ENCODE peak calls at places on chromosomes 13 and 19, in ten cellular contexts. B is NCI-H1092; P is trophoblast cell; G is activated CD4-positive, CD25-positive, alpha-beta regulatory T cell; F is heart right ventricle; Q is ACHN; U is naive B cell; D is RPMI7951; Y is substantia nigra; L is WERI-Rb-1. K is an unnamed sample.

GRCh38 chr13:79741006-79741405 is 260.1 kb downstream of the NDFIP2 start:
- DNase-seq in B (no peak), P (peak; percentile 57), G (no peak), F (peak; percentile 14), Q (peak; percentile 30), U (no peak), D (peak; percentile 58), Y (no peak), L (no peak), K (no peak)

GRCh38 chr19:33660426-33661160 is 38.8 kb downstream of the CHST8 start:
- DNase-seq in B (no peak), P (no peak), G (no peak), F (no peak), Q (no peak), U (no peak), D (peak; percentile 15), Y (no peak), L (no peak), K (no peak)

GRCh38 chr13:34419025-34419424 is 523.0 kb upstream of the NBEA start:
- DNase-seq in B (peak; percentile 73), P (no peak), G (no peak), F (no peak), Q (no peak), U (no peak), D (no peak), Y (no peak), L (no peak), K (no peak)

GRCh38 chr13:41458939-41459753 is 1.8 kb downstream of the RGCC start:
- DNase-seq in B (no peak), P (peak; percentile 72), G (peak; percentile 14), F (peak; percentile 45), Q (peak; percentile 35), U (no peak), D (no peak), Y (no peak), L (peak; percentile 7), K (no peak)

GRCh38 chr13:91962946-91963345 is 564.5 kb downstream of the GPC5 start:
- DNase-seq in B (no peak), P (no peak), G (no peak), F (no peak), Q (no peak), U (no peak), D (no peak), Y (no peak), L (no peak), K (no peak)

GRCh38 chr19:16252459-16253205 is 54.9 kb downstream of the AP1M1 start:
- DNase-seq in B (no peak), P (no peak), G (no peak), F (peak; percentile 41), Q (no peak), U (peak; percentile 57), D (no peak), Y (no peak), L (no peak), K (no peak)

GRCh38 chr13:113411216-113412023 is 41.9 kb downstream of the ADPRHL1 start:
- DNase-seq in B (no peak), P (peak; percentile 42), G (no peak), F (peak; percentile 69), Q (peak; percentile 84), U (no peak), D (peak; percentile 95), Y (no peak), L (peak; percentile 80), K (peak; percentile 93)

GRCh38 chr13:112696869-112697465 is 7.1 kb downstream of the ATP11A start:
- DNase-seq in B (no peak), P (no peak), G (no peak), F (no peak), Q (no peak), U (no peak), D (no peak), Y (no peak), L (no peak), K (no peak)

GRCh38 chr13:33763021-33763420 is 54.9 kb upstream of the RFC3 start:
- DNase-seq in B (no peak), P (no peak), G (no peak), F (no peak), Q (no peak), U (no peak), D (no peak), Y (no peak), L (no peak), K (no peak)

GRCh38 chr13:75779393-75779792 is 143.3 kb downstream of the LMO7 start:
- DNase-seq in B (no peak), P (no peak), G (no peak), F (no peak), Q (no peak), U (no peak), D (no peak), Y (no peak), L (no peak), K (no peak)

GRCh38 chr13:74755065-74755464 is 620.9 kb upstream of the KLF12 start:
- DNase-seq in B (no peak), P (no peak), G (no peak), F (no peak), Q (no peak), U (no peak), D (no peak), Y (no peak), L (no peak), K (no peak)

GRCh38 chr13:85313761-85314503 is 485.3 kb downstream of the SLITRK6 start:
- DNase-seq in B (no peak), P (peak; percentile 82), G (no peak), F (no peak), Q (peak; percentile 1), U (no peak), D (peak; percentile 79), Y (no peak), L (no peak), K (peak; percentile 56)

GRCh38 chr13:103788061-103788652 is 721.9 kb upstream of the SLC10A2 start:
- DNase-seq in B (no peak), P (no peak), G (no peak), F (peak; percentile 25), Q (peak; percentile 9), U (no peak), D (no peak), Y (no peak), L (peak; percentile 61), K (no peak)

GRCh38 chr19:46784262-46785053 is 3.9 kb downstream of the SLC1A5 start:
- DNase-seq in B (no peak), P (peak; percentile 70), G (peak; percentile 45), F (peak; percentile 30), Q (peak; percentile 90), U (no peak), D (peak; percentile 95), Y (peak; percentile 18), L (peak; percentile 78), K (no peak)

K was measured in HFF-Myc.